ENCODE peak calls at places on chromosome 9, in eight cellular contexts. T is AML-193, Y is NCI-H2081, L is iPS-NIHi11, M is memory B cell, G is AG09309, E is H9, I is OCI-LY7. N is an unnamed sample.

GRCh38 chr9:75200892-75201470 is 112.7 kb downstream of the OSTF1 start:
- DNase-seq in T (peak), Y (peak), L (peak), M (peak), G (no peak), E (no peak), I (peak), N (no peak)

GRCh38 chr9:83196946-83197345 is 134.0 kb upstream of the RASEF start:
- DNase-seq in T (no peak), Y (no peak), L (no peak), M (no peak), G (no peak), E (no peak), I (no peak), N (no peak)

GRCh38 chr9:21454149-21454548 is 13.9 kb downstream of the IFNA1 start:
- DNase-seq in T (no peak), Y (no peak), L (no peak), M (no peak), G (no peak), E (no peak), I (no peak), N (no peak)

GRCh38 chr9:120394058-120394669 is 185.8 kb downstream of the CDK5RAP2 start:
- DNase-seq in T (no peak), Y (no peak), L (no peak), M (no peak), G (peak), E (no peak), I (no peak), N (no peak)

GRCh38 chr9:126386814-126387213 is 60.2 kb downstream of the MVB12B start:
- DNase-seq in T (no peak), Y (no peak), L (no peak), M (no peak), G (no peak), E (no peak), I (no peak), N (no peak)

GRCh38 chr9:93036887-93037475 is 21.5 kb upstream of the SUSD3 start:
- DNase-seq in T (no peak), Y (no peak), L (no peak), M (no peak), G (no peak), E (no peak), I (no peak), N (no peak)

GRCh38 chr9:108316633-108317032 is 539.2 kb downstream of the ACTL7B start:
- DNase-seq in T (no peak), Y (no peak), L (no peak), M (no peak), G (no peak), E (no peak), I (no peak), N (no peak)

GRCh38 chr9:89746385-89747116 is 141.7 kb downstream of the GADD45G start:
- DNase-seq in T (no peak), Y (no peak), L (no peak), M (no peak), G (no peak), E (no peak), I (no peak), N (no peak)

GRCh38 chr9:124769451-124770358 is 1.4 kb downstream of the NR6A1 start:
- DNase-seq in T (no peak), Y (peak), L (peak), M (no peak), G (no peak), E (peak), I (peak), N (peak)

GRCh38 chr9:111178361-111179043 is 140.2 kb upstream of the LPAR1 start:
- DNase-seq in T (no peak), Y (no peak), L (no peak), M (no peak), G (peak), E (no peak), I (no peak), N (no peak)

GRCh38 chr9:35306281-35306680 is 144.5 kb downstream of the UNC13B start:
- DNase-seq in T (no peak), Y (no peak), L (no peak), M (no peak), G (no peak), E (no peak), I (no peak), N (no peak)

GRCh38 chr9:132557159-132557558 is 25.2 kb upstream of the BARHL1 start:
- DNase-seq in T (no peak), Y (no peak), L (no peak), M (no peak), G (no peak), E (no peak), I (no peak), N (no peak)

GRCh38 chr9:126233913-126234525 is 92.6 kb upstream of the MVB12B start:
- DNase-seq in T (no peak), Y (no peak), L (no peak), M (no peak), G (no peak), E (no peak), I (no peak), N (no peak)